ENCODE peak calls at places on chromosome 20, in seven cellular contexts. One of them, this sample, is unnamed.

GRCh38 chr20:46130534-46130933 is 12.4 kb downstream of the CD40 start:
- DNase-seq in GOT3: no peak
- DNase-seq in NCI-H1436: no peak
- DNase-seq in stimulated activated CD4-positive, alpha-beta T cell treated with anti-CD3 and anti-CD28 coated beads, Interleukin-15, amount 100 ng/mL, for 1 hour: no peak
- DNase-seq in H4: no peak
- DNase-seq in kidney epithelial cell: no peak
- DNase-seq in HCT116: no peak
- DNase-seq in this sample: no peak

GRCh38 chr20:41738584-41739193 is 120.5 kb upstream of the CHD6 start:
- DNase-seq in GOT3: no peak
- DNase-seq in NCI-H1436: peak
- DNase-seq in stimulated activated CD4-positive, alpha-beta T cell treated with anti-CD3 and anti-CD28 coated beads, Interleukin-15, amount 100 ng/mL, for 1 hour: peak
- DNase-seq in H4: peak
- DNase-seq in kidney epithelial cell: no peak
- DNase-seq in HCT116: peak
- DNase-seq in this sample: peak

GRCh38 chr20:63769891-63770474 is 30.4 kb downstream of the SLC2A4RG start:
- DNase-seq in GOT3: no peak
- DNase-seq in NCI-H1436: no peak
- DNase-seq in stimulated activated CD4-positive, alpha-beta T cell treated with anti-CD3 and anti-CD28 coated beads, Interleukin-15, amount 100 ng/mL, for 1 hour: no peak
- DNase-seq in H4: no peak
- DNase-seq in kidney epithelial cell: no peak
- DNase-seq in HCT116: no peak
- DNase-seq in this sample: no peak

GRCh38 chr20:45840700-45841198 is 7.2 kb downstream of the SNX21 start:
- DNase-seq in GOT3: no peak
- DNase-seq in NCI-H1436: no peak
- DNase-seq in stimulated activated CD4-positive, alpha-beta T cell treated with anti-CD3 and anti-CD28 coated beads, Interleukin-15, amount 100 ng/mL, for 1 hour: no peak
- DNase-seq in H4: no peak
- DNase-seq in kidney epithelial cell: no peak
- DNase-seq in HCT116: no peak
- DNase-seq in this sample: no peak

GRCh38 chr20:38165089-38165965 is at the start of gene TGM2:
- DNase-seq in GOT3: no peak
- DNase-seq in NCI-H1436: no peak
- DNase-seq in stimulated activated CD4-positive, alpha-beta T cell treated with anti-CD3 and anti-CD28 coated beads, Interleukin-15, amount 100 ng/mL, for 1 hour: peak
- DNase-seq in H4: peak
- DNase-seq in kidney epithelial cell: no peak
- DNase-seq in HCT116: no peak
- DNase-seq in this sample: no peak

GRCh38 chr20:49276895-49277785 is 717 bp downstream of the ZNFX1 start:
- DNase-seq in GOT3: no peak
- DNase-seq in NCI-H1436: no peak
- DNase-seq in stimulated activated CD4-positive, alpha-beta T cell treated with anti-CD3 and anti-CD28 coated beads, Interleukin-15, amount 100 ng/mL, for 1 hour: peak
- DNase-seq in H4: no peak
- DNase-seq in kidney epithelial cell: no peak
- DNase-seq in HCT116: no peak
- DNase-seq in this sample: no peak

GRCh38 chr20:25013478-25014380 is 21.2 kb upstream of the APMAP start:
- DNase-seq in GOT3: no peak
- DNase-seq in NCI-H1436: no peak
- DNase-seq in stimulated activated CD4-positive, alpha-beta T cell treated with anti-CD3 and anti-CD28 coated beads, Interleukin-15, amount 100 ng/mL, for 1 hour: no peak
- DNase-seq in H4: no peak
- DNase-seq in kidney epithelial cell: no peak
- DNase-seq in HCT116: no peak
- DNase-seq in this sample: no peak

GRCh38 chr20:63973636-63974401 is 4.1 kb upstream of the ZNF512B start:
- DNase-seq in GOT3: peak
- DNase-seq in NCI-H1436: peak
- DNase-seq in stimulated activated CD4-positive, alpha-beta T cell treated with anti-CD3 and anti-CD28 coated beads, Interleukin-15, amount 100 ng/mL, for 1 hour: peak
- DNase-seq in H4: peak
- DNase-seq in kidney epithelial cell: no peak
- DNase-seq in HCT116: peak
- DNase-seq in this sample: no peak

This sample was measured in keratinocyte.